ENCODE peak calls at places on chromosomes 4 and X, in seven cellular contexts. F is psoas muscle, T is HL-60, K is right lobe of liver, Q is AG04450, Y is uterus, R is fibroblast of lung. H is an unnamed sample.

GRCh38 chr4:169823685-169824084 is 65.9 kb upstream of the HPF1 start:
- DNase-seq in T (no peak), K (peak), Q (peak), Y (no peak), F (no peak), R (peak), H (no peak)

GRCh38 chr4:100820249-100820648 is 302.4 kb upstream of the EMCN start:
- DNase-seq in T (no peak), R (no peak), Q (no peak), F (no peak), Y (no peak), K (no peak), H (no peak)

GRCh38 chr4:128916832-128917231 is 107.3 kb downstream of the JADE1 start:
- DNase-seq in F (no peak), K (no peak), R (no peak), Q (no peak), T (peak), Y (no peak), H (no peak)

GRCh38 chr4:151195801-151196200 is 81.2 kb upstream of the PRSS48 start:
- DNase-seq in Q (no peak), T (no peak), R (peak), F (no peak), Y (no peak), K (no peak), H (no peak)

GRCh38 chrX:96447161-96447560 is 237.5 kb upstream of the DIAPH2 start:
- DNase-seq in Y (no peak), R (no peak), K (no peak), Q (no peak), T (no peak), F (no peak), H (no peak)

GRCh38 chr4:1171306-1172227 is 816 bp downstream of the SPON2 start:
- DNase-seq in R (no peak), F (peak), T (no peak), K (no peak), Y (no peak), Q (no peak), H (no peak)

GRCh38 chr4:1765409-1766335 is 27.4 kb upstream of the FGFR3 start:
- DNase-seq in F (no peak), Y (no peak), T (no peak), R (no peak), Q (no peak), K (no peak), H (no peak)

GRCh38 chr4:3204021-3204431 is 44.9 kb upstream of the MSANTD1 start:
- DNase-seq in Q (no peak), T (no peak), Y (peak), K (peak), F (peak), R (peak), H (no peak)

GRCh38 chr4:109701566-109702399 is 1.5 kb downstream of the CASP6 start:
- DNase-seq in Y (no peak), F (no peak), T (no peak), R (no peak), K (no peak), Q (no peak), H (no peak)

GRCh38 chr4:124111922-124112321 is 600.6 kb downstream of the ANKRD50 start:
- DNase-seq in R (peak), Q (peak), Y (no peak), K (no peak), T (no peak), F (no peak), H (peak)

GRCh38 chr4:158670975-158671664 is 567 bp downstream of the C4orf46 start:
- DNase-seq in R (peak), F (peak), Q (peak), K (peak), Y (peak), T (peak), H (peak)

GRCh38 chr4:128862608-128863313 is 53.3 kb downstream of the JADE1 start:
- DNase-seq in K (no peak), Y (no peak), Q (no peak), F (no peak), R (no peak), T (no peak), H (no peak)

GRCh38 chrX:103151799-103152198 is 58.9 kb upstream of the NXF3 start:
- DNase-seq in Y (no peak), R (no peak), T (no peak), K (no peak), F (no peak), Q (no peak), H (no peak)

GRCh38 chr4:153045111-153045982 is 109.2 kb downstream of the FHDC1 start:
- DNase-seq in R (peak), K (no peak), T (peak), Q (no peak), F (no peak), Y (no peak), H (no peak)

GRCh38 chrX:47169726-47170515 is 23.7 kb upstream of the UBA1 start:
- DNase-seq in F (no peak), Y (peak), R (peak), K (no peak), Q (no peak), T (no peak), H (no peak)

GRCh38 chrX:122552291-122552800 is 631.7 kb upstream of the GRIA3 start:
- DNase-seq in Q (no peak), Y (no peak), R (peak), F (no peak), K (no peak), T (no peak), H (no peak)

GRCh38 chr4:97646997-97647396 is 496.3 kb downstream of the STPG2 start:
- DNase-seq in K (no peak), T (no peak), F (no peak), R (peak), Y (no peak), Q (no peak), H (no peak)

GRCh38 chr4:118968006-118968405 is 79.4 kb downstream of the SYNPO2 start:
- DNase-seq in Y (peak), F (peak), T (no peak), K (no peak), Q (no peak), R (peak), H (no peak)

GRCh38 chr4:152374606-152375285 is 161.1 kb downstream of the FBXW7 start:
- DNase-seq in Y (no peak), T (no peak), Q (no peak), R (no peak), K (no peak), F (no peak), H (no peak)

GRCh38 chrX:110012818-110013484 is 10.0 kb downstream of the TMEM164 start:
- DNase-seq in F (no peak), R (no peak), Q (no peak), Y (no peak), K (no peak), T (no peak), H (no peak)

GRCh38 chr4:86944964-86945781 is 10.4 kb downstream of the AFF1 start:
- DNase-seq in T (no peak), R (no peak), Y (no peak), Q (no peak), K (no peak), F (no peak), H (no peak)

GRCh38 chrX:27728291-27728690 is 79.5 kb upstream of the MAGEB10 start:
- DNase-seq in Y (no peak), F (no peak), K (no peak), T (no peak), R (peak), Q (no peak), H (no peak)

GRCh38 chr4:133150643-133151300 is 1.7 kb downstream of the PCDH10 start:
- DNase-seq in T (no peak), Y (peak), F (no peak), K (no peak), Q (no peak), R (peak), H (no peak)

GRCh38 chr4:171983935-171984805 is 171.0 kb downstream of the GALNTL6 start:
- DNase-seq in F (no peak), Y (no peak), R (peak), Q (no peak), T (no peak), K (no peak), H (no peak)

GRCh38 chrX:109890910-109891502 is 111.9 kb upstream of the TMEM164 start:
- DNase-seq in Y (peak), K (peak), F (peak), T (no peak), R (peak), Q (no peak), H (peak)

GRCh38 chr4:41874873-41875272 is 60.4 kb upstream of the TMEM33 start:
- DNase-seq in F (no peak), T (no peak), Y (no peak), Q (no peak), R (no peak), K (no peak), H (no peak)

GRCh38 chr4:41873380-41874295 is 61.6 kb upstream of the TMEM33 start:
- DNase-seq in Y (no peak), T (no peak), K (no peak), Q (no peak), F (no peak), R (no peak), H (no peak)

GRCh38 chr4:41878170-41878941 is 56.9 kb upstream of the TMEM33 start:
- DNase-seq in Y (no peak), F (no peak), R (no peak), Q (no peak), T (no peak), K (no peak), H (no peak)

GRCh38 chr4:41877020-41877796 is 58.0 kb upstream of the TMEM33 start:
- DNase-seq in K (no peak), F (no peak), Q (no peak), Y (no peak), T (no peak), R (no peak), H (no peak)

DNA sequence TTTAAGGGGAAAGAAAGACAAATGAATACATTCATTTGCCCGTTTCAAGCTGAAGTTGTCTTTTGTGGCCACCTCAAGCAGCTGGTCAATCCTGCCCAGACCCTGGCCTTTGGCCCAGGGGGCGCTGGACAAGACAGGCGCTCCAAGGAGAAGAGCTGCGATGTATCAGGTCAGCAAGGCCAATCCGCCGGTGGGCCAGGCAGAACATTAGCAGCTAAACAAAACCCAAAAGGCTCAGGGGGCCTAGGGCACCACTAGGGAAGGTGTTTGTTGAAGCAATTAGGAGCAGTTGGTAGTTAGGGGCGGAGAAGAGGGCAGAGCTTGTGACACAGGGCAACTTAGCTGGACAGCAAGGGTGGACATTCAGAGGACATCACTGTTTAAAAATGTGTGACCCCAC is 60.8 kb upstream of the TMEM33 start:
- DNase-seq in F (no peak), Y (no peak), T (no peak), R (no peak), Q (no peak), K (no peak), H (no peak)
- TF ChIP-seq CTCF in F (no peak), Y (no peak), T (no peak), R (no peak), Q (no peak), K (no peak), H (no peak)

DNA sequence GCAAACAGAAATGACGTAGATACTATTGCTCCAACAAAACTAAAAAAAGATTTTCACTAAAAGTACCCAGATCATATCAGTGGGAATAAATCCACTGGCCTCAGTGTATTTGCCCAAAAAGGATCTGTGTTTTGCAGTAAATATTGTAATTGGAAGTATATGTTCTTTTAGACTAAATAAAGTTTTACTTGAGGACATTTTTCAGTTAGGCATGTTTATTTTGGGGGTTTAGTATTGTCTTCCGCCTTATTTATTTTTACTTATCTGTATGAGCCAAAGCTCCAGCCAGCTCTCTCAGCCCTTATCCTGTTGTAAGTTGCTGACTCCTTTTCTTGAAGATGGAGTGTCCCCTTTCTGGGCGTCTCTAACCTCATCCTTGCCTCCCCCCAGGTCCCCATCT is 49.8 kb downstream of the PTTG2 start:
- DNase-seq in K (no peak), Q (no peak), R (no peak), F (no peak), Y (no peak), T (no peak), H (no peak)
- H3K27ac ChIP-seq in K (no peak), Q (no peak), R (no peak), F (no peak), Y (peak), T (no peak), H (no peak)

DNA sequence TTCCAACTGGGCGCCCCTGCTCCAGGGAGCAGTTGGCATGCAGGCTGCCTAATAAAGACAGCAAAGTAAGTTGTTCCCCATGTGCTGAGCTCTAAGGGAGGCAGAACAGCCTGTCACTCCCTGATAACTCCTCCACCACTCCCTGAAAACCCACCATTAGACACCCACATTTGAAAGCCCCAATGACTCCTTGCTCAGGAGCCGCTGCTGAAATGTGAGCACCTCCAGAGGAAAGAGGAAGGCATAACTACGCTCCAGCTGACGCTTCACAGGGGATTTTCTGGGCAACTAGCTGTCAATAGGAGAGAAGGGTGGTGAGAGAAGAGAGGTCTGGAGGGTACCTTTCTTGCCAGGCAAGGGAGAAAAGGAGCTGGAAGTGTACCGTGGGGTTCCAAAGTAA is 62.5 kb downstream of the NPY1R start:
- DNase-seq in Y (no peak), R (no peak), F (no peak), Q (no peak), T (no peak), K (no peak), H (no peak)
- TF ChIP-seq CTCF in Y (no peak), R (no peak), F (no peak), Q (no peak), T (no peak), K (no peak), H (no peak)

GRCh38 chr4:174284181-174284886 is 623 bp downstream of the CEP44 start:
- DNase-seq in R (peak), Q (peak), T (no peak), Y (no peak), K (no peak), F (no peak), H (peak)
- H3K27ac ChIP-seq in R (peak), Q (peak), T (peak), Y (peak), K (peak), F (peak), H (peak)